ENCODE peak calls at places on chromosome 16, in six cellular contexts. O is fibroblast of mammary gland, L is IMR-90, F is fibroblast of lung, B is dorsolateral prefrontal cortex, R is prostate gland. Z is an unnamed sample.

GRCh38 chr16:4293822-4294457 is 21.1 kb upstream of the TFAP4 start:
- DNase-seq in R (peak), F (peak), L (peak), O (peak), B (no peak), Z (peak)

GRCh38 chr16:11219188-11219587 is 36.8 kb downstream of the SOCS1 start:
- DNase-seq in L (no peak), O (no peak), R (no peak), F (no peak), B (no peak), Z (no peak)

GRCh38 chr16:12972246-12972645 is 70.8 kb downstream of the SHISA9 start:
- DNase-seq in R (no peak), L (no peak), F (no peak), B (no peak), O (no peak), Z (no peak)

GRCh38 chr16:54503011-54503410 is 216.4 kb upstream of the IRX3 start:
- DNase-seq in R (no peak), L (no peak), F (no peak), B (no peak), O (no peak), Z (no peak)

GRCh38 chr16:88442435-88442810 is 10.7 kb upstream of the ZFPM1 start:
- DNase-seq in O (no peak), F (no peak), B (no peak), R (no peak), L (no peak), Z (no peak)

GRCh38 chr16:2056681-2057407 is 9.1 kb downstream of the TSC2 start:
- DNase-seq in B (no peak), L (no peak), O (no peak), R (no peak), F (no peak), Z (no peak)

GRCh38 chr16:27434141-27435051 is 32.4 kb downstream of the IL21R start:
- DNase-seq in R (no peak), O (no peak), B (no peak), F (no peak), L (no peak), Z (no peak)

GRCh38 chr16:7614022-7614795 is 281.6 kb downstream of the RBFOX1 start:
- DNase-seq in O (no peak), F (no peak), R (no peak), L (no peak), B (no peak), Z (no peak)

GRCh38 chr16:2913603-2914002 is 1.9 kb downstream of the FLYWCH1 start:
- DNase-seq in B (no peak), F (no peak), O (no peak), R (no peak), L (no peak), Z (no peak)

GRCh38 chr16:75262104-75262799 is 10.8 kb upstream of the BCAR1 start:
- DNase-seq in L (no peak), R (no peak), O (peak), F (no peak), B (peak), Z (no peak)

GRCh38 chr16:68367891-68368601 is 57.2 kb downstream of the PRMT7 start:
- DNase-seq in O (no peak), B (no peak), L (no peak), F (no peak), R (no peak), Z (no peak)

GRCh38 chr16:54510619-54511018 is 224.0 kb upstream of the IRX3 start:
- DNase-seq in F (peak), O (no peak), L (no peak), R (no peak), B (no peak), Z (no peak)

GRCh38 chr16:82769845-82770244 is 143.1 kb downstream of the CDH13 start:
- DNase-seq in R (no peak), O (no peak), L (no peak), F (no peak), B (no peak), Z (no peak)

GRCh38 chr16:79334127-79334526 is 266.4 kb downstream of the MAF start:
- DNase-seq in F (no peak), R (no peak), L (no peak), B (no peak), O (no peak), Z (no peak)

GRCh38 chr16:67167588-67167987 is 2.8 kb upstream of the NOL3 start:
- DNase-seq in B (no peak), F (no peak), L (no peak), O (no peak), R (no peak), Z (no peak)

GRCh38 chr16:11233727-11234376 is 22.2 kb downstream of the SOCS1 start:
- DNase-seq in O (no peak), L (no peak), B (no peak), R (no peak), F (no peak), Z (no peak)

GRCh38 chr16:89197633-89198416 is 2.5 kb downstream of the SLC22A31 start:
- DNase-seq in B (no peak), O (no peak), L (no peak), R (no peak), F (no peak), Z (no peak)

GRCh38 chr16:53752566-53752965 is 48.6 kb downstream of the FTO start:
- DNase-seq in L (no peak), B (no peak), O (no peak), F (no peak), R (no peak), Z (no peak)

GRCh38 chr16:7366041-7366440 is 33.4 kb downstream of the RBFOX1 start:
- DNase-seq in B (no peak), R (no peak), L (no peak), O (no peak), F (no peak), Z (no peak)

GRCh38 chr16:53053967-53054669 is 673 bp upstream of the CHD9 start:
- DNase-seq in L (no peak), O (peak), R (peak), B (no peak), F (peak), Z (no peak)

GRCh38 chr16:89557230-89557935 is 3.1 kb upstream of the RPL13 start:
- DNase-seq in R (peak), F (peak), B (peak), L (peak), O (peak), Z (peak)

DNA sequence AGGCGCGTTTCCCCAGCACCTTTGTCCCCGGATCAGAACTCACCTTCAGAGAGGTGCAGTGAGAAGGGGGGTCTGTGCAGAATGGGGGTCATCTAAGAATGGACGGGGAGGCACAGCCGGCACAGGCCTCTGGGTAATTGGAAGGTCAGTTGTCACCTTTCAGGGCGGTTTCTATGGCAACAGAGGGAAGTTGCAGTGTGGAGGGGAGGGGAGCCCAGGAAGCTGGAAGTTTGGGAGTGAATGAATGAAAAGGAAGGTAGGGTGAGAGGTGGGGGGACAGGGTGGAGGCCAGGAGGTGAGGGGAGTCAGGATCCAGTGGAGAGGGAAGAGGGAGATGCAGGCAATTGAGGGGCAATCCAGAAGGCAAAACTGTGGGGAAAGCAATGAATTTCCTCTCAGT is 12.4 kb upstream of the KCNG4 start:
- DNase-seq in O (no peak), B (no peak), F (no peak), L (no peak), R (no peak), Z (no peak)
- H3K4me3 ChIP-seq in O (no peak), B (no peak), F (no peak), L (no peak), R (no peak), Z (no peak)

DNA sequence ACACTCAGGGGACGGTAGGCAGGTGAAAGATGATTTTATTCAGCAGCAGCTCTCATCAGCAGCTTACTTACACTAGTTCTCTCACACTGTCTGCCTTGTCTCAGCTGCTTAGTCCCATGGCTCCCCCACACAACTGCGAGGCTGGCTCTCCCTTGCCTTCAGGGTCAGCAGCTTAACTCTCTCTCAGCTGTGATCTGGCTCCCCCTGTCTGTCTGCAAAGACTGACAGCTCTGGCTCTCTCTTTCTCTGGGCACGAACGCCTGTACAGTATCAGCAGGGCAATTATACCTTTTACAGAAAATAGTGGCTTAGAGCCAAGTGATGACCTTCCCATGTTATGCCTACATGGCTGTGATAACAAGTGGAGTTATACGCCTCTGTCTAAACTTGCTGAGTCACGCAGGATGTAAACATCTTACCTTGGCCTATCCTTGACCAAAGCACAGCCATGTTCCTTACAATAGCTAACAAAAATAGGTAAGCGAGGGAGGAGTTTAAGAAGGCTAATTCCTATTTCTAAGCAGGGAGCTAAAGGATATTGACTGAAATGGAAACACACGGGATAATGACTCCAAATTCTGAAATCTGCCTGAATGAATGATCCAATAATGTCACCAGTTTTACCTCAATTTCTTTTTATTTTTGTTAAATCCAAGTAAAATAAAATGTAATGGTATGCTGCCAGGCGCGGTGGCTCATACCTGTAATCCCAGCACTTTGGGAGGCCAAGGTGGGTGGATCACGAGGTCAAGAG is 1.1 kb upstream of the NDUFAB1 start:
- DNase-seq in O (peak), F (no peak), B (no peak), R (no peak), L (no peak), Z (peak)
- TF ChIP-seq CTCF in O (no peak), F (no peak), B (no peak), R (no peak), L (no peak), Z (peak)

GRCh38 chr16:20676268-20676828 is 21.1 kb downstream of the ACSM1 start:
- DNase-seq in O (no peak), L (no peak), B (no peak), F (no peak), R (peak), Z (no peak)

GRCh38 chr16:20673882-20674683 is 23.4 kb downstream of the ACSM1 start:
- DNase-seq in L (no peak), F (no peak), B (no peak), R (no peak), O (no peak), Z (no peak)

GRCh38 chr16:20676867-20677266 is 20.6 kb downstream of the ACSM1 start:
- DNase-seq in O (no peak), B (no peak), R (no peak), L (no peak), F (no peak), Z (no peak)

GRCh38 chr16:20675488-20676267 is 21.8 kb downstream of the ACSM1 start:
- DNase-seq in O (peak), B (no peak), F (no peak), L (no peak), R (peak), Z (no peak)

DNA sequence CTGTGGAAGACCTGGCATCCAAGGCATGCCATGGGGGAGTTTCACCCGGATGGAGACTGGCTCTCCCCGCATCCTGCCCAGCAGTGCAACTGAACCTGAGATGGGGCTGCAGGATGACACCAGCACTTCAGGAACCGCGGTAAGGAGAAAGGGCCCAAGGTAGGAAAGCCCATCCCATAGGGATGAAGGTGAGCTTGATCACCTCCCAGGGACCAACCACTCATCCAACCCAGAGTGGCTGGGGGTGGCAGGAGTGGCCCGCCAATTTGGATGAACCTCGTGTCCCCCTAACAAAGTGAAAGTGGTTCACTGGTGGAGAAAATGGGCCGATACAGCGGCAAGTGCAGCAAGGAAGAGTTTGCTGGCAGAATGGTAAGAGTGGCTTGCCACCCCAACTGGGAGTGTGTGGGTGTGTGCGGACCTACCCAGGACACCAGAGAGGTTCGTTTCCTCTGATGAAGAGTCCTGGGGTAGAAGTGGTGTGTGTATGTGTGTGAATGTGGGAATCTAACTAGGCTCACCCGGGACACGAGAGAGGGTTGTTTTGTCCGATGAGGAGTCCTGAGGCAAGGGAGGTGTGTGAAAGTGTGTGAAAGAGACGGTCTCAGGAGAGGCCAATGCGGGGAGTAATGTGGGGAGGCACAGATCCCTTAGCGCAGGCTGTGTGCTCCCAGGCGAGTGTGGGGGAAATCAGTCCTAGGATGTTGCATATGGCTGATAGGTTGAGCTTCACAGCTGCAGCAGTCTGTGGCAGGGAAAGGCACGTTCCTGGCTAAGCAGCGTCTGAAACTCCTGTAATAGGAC is 22.6 kb downstream of the ACSM1 start:
- DNase-seq in R (no peak), B (no peak), L (no peak), F (no peak), O (no peak), Z (no peak)
- H3K4me3 ChIP-seq in R (peak), B (no peak), L (no peak), F (no peak), O (no peak), Z (peak)

GRCh38 chr16:49825006-49825405 is 30.9 kb downstream of the ZNF423 start:
- DNase-seq in F (no peak), B (no peak), O (no peak), R (no peak), L (no peak), Z (no peak)
- TF ChIP-seq CTCF in F (no peak), B (no peak), O (no peak), R (no peak), L (no peak), Z (no peak)

Z was measured in fibroblast of villous mesenchyme.